ENCODE peak calls at places on chromosomes 4 and X, in four cellular contexts. One of them, this sample, is unnamed.

GRCh38 chrX:34764842-34765241 is 107.8 kb upstream of the TMEM47 start:
- DNase-seq in HT1080: no peak
- DNase-seq in fibroblast of pulmonary artery: no peak
- DNase-seq in AG20443: no peak
- DNase-seq in this sample: no peak

GRCh38 chr4:8594097-8595038 is 1.8 kb downstream of the CPZ start:
- DNase-seq in fibroblast of pulmonary artery: peak
- DNase-seq in HT1080: peak
- DNase-seq in AG20443: peak
- DNase-seq in this sample: no peak

GRCh38 chrX:38318196-38318595 is 9.1 kb downstream of the RPGR start:
- DNase-seq in HT1080: no peak
- DNase-seq in AG20443: no peak
- DNase-seq in fibroblast of pulmonary artery: no peak
- DNase-seq in this sample: no peak

GRCh38 chrX:9662148-9662547 is 103.5 kb downstream of the GPR143 start:
- DNase-seq in AG20443: peak
- DNase-seq in HT1080: peak
- DNase-seq in fibroblast of pulmonary artery: peak
- DNase-seq in this sample: no peak

GRCh38 chrX:149825424-149825823 is 43.7 kb downstream of the MAGEA9 start:
- DNase-seq in HT1080: no peak
- DNase-seq in fibroblast of pulmonary artery: peak
- DNase-seq in AG20443: no peak
- DNase-seq in this sample: no peak

GRCh38 chrX:73851014-73852009 is 288.3 kb downstream of the CHIC1 start:
- DNase-seq in HT1080: no peak
- DNase-seq in AG20443: no peak
- DNase-seq in fibroblast of pulmonary artery: no peak
- DNase-seq in this sample: peak

GRCh38 chr4:83043801-83044407 is 8.9 kb downstream of the COPS4 start:
- DNase-seq in fibroblast of pulmonary artery: peak
- DNase-seq in AG20443: peak
- DNase-seq in HT1080: no peak
- DNase-seq in this sample: no peak

GRCh38 chrX:32532282-32532681 is 679.1 kb downstream of the DMD start:
- DNase-seq in AG20443: no peak
- DNase-seq in HT1080: no peak
- DNase-seq in fibroblast of pulmonary artery: peak
- DNase-seq in this sample: no peak

GRCh38 chrX:17552251-17552650 is 177.3 kb downstream of the NHS start:
- DNase-seq in fibroblast of pulmonary artery: peak
- DNase-seq in AG20443: peak
- DNase-seq in HT1080: peak
- DNase-seq in this sample: no peak

GRCh38 chrX:153651540-153652079 is 4.6 kb downstream of the DUSP9 start:
- DNase-seq in AG20443: no peak
- DNase-seq in fibroblast of pulmonary artery: no peak
- DNase-seq in HT1080: no peak
- DNase-seq in this sample: no peak

GRCh38 chr4:116866116-116866515 is 219.3 kb downstream of the TRAM1L1 start:
- DNase-seq in fibroblast of pulmonary artery: no peak
- DNase-seq in HT1080: peak
- DNase-seq in AG20443: no peak
- DNase-seq in this sample: no peak

GRCh38 chr4:3254302-3255131 is 5.6 kb downstream of the MSANTD1 start:
- DNase-seq in HT1080: no peak
- DNase-seq in AG20443: no peak
- DNase-seq in fibroblast of pulmonary artery: no peak
- DNase-seq in this sample: peak

This sample was measured in dorsolateral prefrontal cortex.